ENCODE peak calls at places on chromosome 11, in four cellular contexts. Y is spleen, Z is K562, T is right lobe of liver. O is an unnamed sample.

GRCh38 chr11:70073881-70074371 is 4.2 kb upstream of the ANO1 start:
- DNase-seq in Y (peak; percentile 56), Z (no peak), T (no peak), O (peak; percentile 50)

GRCh38 chr11:75214411-75214821 is 26.2 kb upstream of the TPBGL start:
- DNase-seq in Y (no peak), Z (peak; percentile 92), T (peak; percentile 71), O (no peak)

GRCh38 chr11:90113541-90113940 is 20.9 kb upstream of the NAALAD2 start:
- DNase-seq in Y (no peak), Z (no peak), T (no peak), O (no peak)

GRCh38 chr11:121800704-121801516 is 315.1 kb downstream of the BLID start:
- DNase-seq in Y (no peak), Z (no peak), T (no peak), O (no peak)

GRCh38 chr11:68505596-68505995 is 45.0 kb downstream of the PPP6R3 start:
- DNase-seq in Y (no peak), Z (no peak), T (no peak), O (no peak)

GRCh38 chr11:61917357-61918109 is at the start of gene RAB3IL1:
- DNase-seq in Y (peak; percentile 84), Z (peak; percentile 76), T (peak; percentile 68), O (no peak)

GRCh38 chr11:59865031-59865430 is 1.3 kb downstream of the TCN1 start:
- DNase-seq in Y (no peak), Z (no peak), T (no peak), O (no peak)

GRCh38 chr11:33736148-33736809 is at the start of gene CD59:
- DNase-seq in Y (peak; percentile 97), Z (peak; percentile 98), T (peak; percentile 99), O (peak; percentile 95)

GRCh38 chr11:24588075-24588474 is 91.2 kb downstream of the LUZP2 start:
- DNase-seq in Y (no peak), Z (no peak), T (no peak), O (no peak)

GRCh38 chr11:65117206-65118096 is at the start of gene ZNHIT2:
- DNase-seq in Y (peak; percentile 100), Z (peak; percentile 99), T (peak; percentile 99), O (peak; percentile 100)
- TF ChIP-seq POLR2A in Y (no peak), Z (peak; percentile 92), T (peak; percentile 75), O (peak; percentile 62)

GRCh38 chr11:119805663-119806062 is 76.7 kb upstream of the NECTIN1 start:
- DNase-seq in Y (peak; percentile 55), Z (no peak), T (no peak), O (no peak)

GRCh38 chr11:119806064-119806915 is 77.3 kb upstream of the NECTIN1 start:
- DNase-seq in Y (peak; percentile 41), Z (no peak), T (no peak), O (no peak)

GRCh38 chr11:119807841-119808240 is 78.8 kb upstream of the NECTIN1 start:
- DNase-seq in Y (peak; percentile 49), Z (no peak), T (no peak), O (no peak)

GRCh38 chr11:119808431-119809185 is 79.6 kb upstream of the NECTIN1 start:
- DNase-seq in Y (peak; percentile 40), Z (no peak), T (no peak), O (no peak)

DNA sequence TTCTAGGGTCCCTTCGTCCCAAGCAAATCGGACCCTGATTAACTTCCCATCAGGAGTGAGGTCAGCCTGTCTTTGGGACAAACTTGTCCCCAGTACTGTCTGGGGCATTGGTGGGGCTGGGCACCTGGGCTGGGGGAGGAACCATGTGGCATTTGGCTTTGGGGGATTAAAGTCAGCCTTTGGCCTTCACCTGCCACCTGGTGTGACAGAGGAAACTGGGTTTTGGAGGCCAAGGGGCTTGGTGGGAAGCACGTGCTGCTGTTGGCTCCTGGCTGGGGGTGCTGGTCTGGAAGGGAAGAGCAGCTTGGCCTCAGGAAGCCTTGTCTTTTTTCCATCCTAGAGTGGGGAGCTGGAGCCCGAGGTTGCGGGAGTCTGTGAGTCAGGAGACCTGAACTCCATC is 78.4 kb upstream of the NECTIN1 start:
- DNase-seq in Y (no peak), Z (no peak), T (no peak), O (no peak)
- H3K36me3 ChIP-seq in Y (no peaks in the 10 kb centered on the region), Z (no peaks in the 10 kb centered on the region), T (no peaks in the 10 kb centered on the region), O (no peaks in the 10 kb centered on the region)

GRCh38 chr11:96000064-96000463 is 76.2 kb upstream of the MTMR2 start:
- DNase-seq in Y (no peak), Z (no peak), T (no peak), O (no peak)
- H3K27ac ChIP-seq in Y (peak overlapping the region; percentile 60), Z (no peak overlapping the region), T (no peak overlapping the region), O (peak overlapping the region; percentile 86)

GRCh38 chr11:126062679-126063509 is at the start of gene CDON:
- DNase-seq in Y (peak; percentile 93), Z (peak; percentile 92), T (peak; percentile 96), O (peak; percentile 93)
- TF ChIP-seq POLR2A in Y (no peak), Z (no peak), T (peak; percentile 50), O (no peak)

GRCh38 chr11:72231396-72232259 is 7.1 kb downstream of the INPPL1 start:
- DNase-seq in Y (no peak), Z (no peak), T (no peak), O (peak; percentile 16)

GRCh38 chr11:72230764-72231365 is 6.3 kb downstream of the INPPL1 start:
- DNase-seq in Y (no peak), Z (no peak), T (no peak), O (no peak)

GRCh38 chr11:72233773-72234513 is 9.4 kb downstream of the INPPL1 start:
- DNase-seq in Y (peak; percentile 53), Z (no peak), T (no peak), O (no peak)

GRCh38 chr11:72233056-72233772 is 8.6 kb downstream of the INPPL1 start:
- DNase-seq in Y (peak; percentile 49), Z (no peak), T (no peak), O (peak; percentile 15)

GRCh38 chr11:72232260-72233055 is 7.9 kb downstream of the INPPL1 start:
- DNase-seq in Y (peak; percentile 41), Z (no peak), T (no peak), O (peak; percentile 16)
- H3K36me3 ChIP-seq in Y (peaks cover 100% of the 10 kb centered on the region), Z (peaks cover 100% of the 10 kb centered on the region), T (peaks cover 11% of the 10 kb centered on the region), O (peaks cover 5% of the 10 kb centered on the region)

GRCh38 chr11:67412495-67413179 is 2.8 kb upstream of the CARNS1 start:
- DNase-seq in Y (peak; percentile 75), Z (no peak), T (no peak), O (no peak)
- H3K27ac ChIP-seq in Y (no peak overlapping the region), Z (no peak overlapping the region), T (no peak overlapping the region), O (no peak overlapping the region)

O was measured in breast epithelium.